ENCODE peak calls at places on chromosomes 3 and 15, in ten cellular contexts. One of them, this sample, is unnamed.

GRCh38 chr3:142210144-142210543 is 15.2 kb downstream of the GK5 start:
- DNase-seq in kidney glomerular epithelial cell: no peak
- DNase-seq in activated CD8-positive, alpha-beta memory T cell treated with anti-CD3 and anti-CD28 coated beads, Interleukin-2, amount 50 U/mL, for 48 hours: no peak
- DNase-seq in T-cell: no peak
- DNase-seq in GM10248: no peak
- DNase-seq in foreskin fibroblast: no peak
- DNase-seq in PC-9: no peak
- DNase-seq in mesenchymal stem cell: peak; percentile 30
- DNase-seq in EL: no peak
- DNase-seq in BJ: no peak
- DNase-seq in this sample: no peak

GRCh38 chr3:181694805-181695660 is 16.7 kb upstream of the SOX2 start:
- DNase-seq in EL: no peak
- DNase-seq in kidney glomerular epithelial cell: no peak
- DNase-seq in activated CD8-positive, alpha-beta memory T cell treated with anti-CD3 and anti-CD28 coated beads, Interleukin-2, amount 50 U/mL, for 48 hours: no peak
- DNase-seq in GM10248: no peak
- DNase-seq in mesenchymal stem cell: no peak
- DNase-seq in PC-9: no peak
- DNase-seq in foreskin fibroblast: no peak
- DNase-seq in T-cell: no peak
- DNase-seq in BJ: no peak
- DNase-seq in this sample: peak; percentile 33

GRCh38 chr15:68818671-68819450 is 1.8 kb downstream of the ANP32A start:
- DNase-seq in kidney glomerular epithelial cell: no peak
- DNase-seq in GM10248: peak; percentile 49
- DNase-seq in PC-9: no peak
- DNase-seq in BJ: no peak
- DNase-seq in mesenchymal stem cell: peak; percentile 59
- DNase-seq in foreskin fibroblast: peak; percentile 33
- DNase-seq in EL: peak; percentile 49
- DNase-seq in activated CD8-positive, alpha-beta memory T cell treated with anti-CD3 and anti-CD28 coated beads, Interleukin-2, amount 50 U/mL, for 48 hours: peak; percentile 75
- DNase-seq in T-cell: no peak
- DNase-seq in this sample: no peak

GRCh38 chr15:33084661-33085060 is 109.9 kb downstream of the FMN1 start:
- DNase-seq in mesenchymal stem cell: no peak
- DNase-seq in BJ: no peak
- DNase-seq in GM10248: no peak
- DNase-seq in EL: no peak
- DNase-seq in foreskin fibroblast: no peak
- DNase-seq in PC-9: no peak
- DNase-seq in kidney glomerular epithelial cell: no peak
- DNase-seq in T-cell: no peak
- DNase-seq in activated CD8-positive, alpha-beta memory T cell treated with anti-CD3 and anti-CD28 coated beads, Interleukin-2, amount 50 U/mL, for 48 hours: no peak
- DNase-seq in this sample: no peak

GRCh38 chr15:98289747-98290146 is 329.2 kb downstream of the ARRDC4 start:
- DNase-seq in foreskin fibroblast: no peak
- DNase-seq in kidney glomerular epithelial cell: no peak
- DNase-seq in mesenchymal stem cell: no peak
- DNase-seq in T-cell: no peak
- DNase-seq in BJ: no peak
- DNase-seq in GM10248: no peak
- DNase-seq in PC-9: no peak
- DNase-seq in EL: no peak
- DNase-seq in activated CD8-positive, alpha-beta memory T cell treated with anti-CD3 and anti-CD28 coated beads, Interleukin-2, amount 50 U/mL, for 48 hours: no peak
- DNase-seq in this sample: no peak

GRCh38 chr3:131795382-131796085 is 239.3 kb downstream of the CPNE4 start:
- DNase-seq in mesenchymal stem cell: peak; percentile 22
- DNase-seq in GM10248: no peak
- DNase-seq in activated CD8-positive, alpha-beta memory T cell treated with anti-CD3 and anti-CD28 coated beads, Interleukin-2, amount 50 U/mL, for 48 hours: no peak
- DNase-seq in PC-9: peak; percentile 47
- DNase-seq in BJ: no peak
- DNase-seq in kidney glomerular epithelial cell: peak; percentile 3
- DNase-seq in foreskin fibroblast: no peak
- DNase-seq in EL: peak; percentile 4
- DNase-seq in T-cell: no peak
- DNase-seq in this sample: peak; percentile 82

GRCh38 chr3:125003369-125003853 is 52.4 kb downstream of the HEG1 start:
- DNase-seq in activated CD8-positive, alpha-beta memory T cell treated with anti-CD3 and anti-CD28 coated beads, Interleukin-2, amount 50 U/mL, for 48 hours: no peak
- DNase-seq in PC-9: peak; percentile 63
- DNase-seq in GM10248: no peak
- DNase-seq in foreskin fibroblast: peak; percentile 57
- DNase-seq in BJ: no peak
- DNase-seq in EL: peak; percentile 37
- DNase-seq in kidney glomerular epithelial cell: peak; percentile 59
- DNase-seq in T-cell: no peak
- DNase-seq in mesenchymal stem cell: peak; percentile 67
- DNase-seq in this sample: peak; percentile 69

GRCh38 chr3:180351601-180352000 is 250.4 kb upstream of the TTC14 start:
- DNase-seq in EL: no peak
- DNase-seq in GM10248: no peak
- DNase-seq in activated CD8-positive, alpha-beta memory T cell treated with anti-CD3 and anti-CD28 coated beads, Interleukin-2, amount 50 U/mL, for 48 hours: no peak
- DNase-seq in foreskin fibroblast: no peak
- DNase-seq in T-cell: no peak
- DNase-seq in mesenchymal stem cell: no peak
- DNase-seq in kidney glomerular epithelial cell: no peak
- DNase-seq in BJ: no peak
- DNase-seq in PC-9: no peak
- DNase-seq in this sample: no peak

GRCh38 chr15:81909229-81910087 is 136.4 kb downstream of the MEX3B start:
- DNase-seq in T-cell: no peak
- DNase-seq in mesenchymal stem cell: no peak
- DNase-seq in activated CD8-positive, alpha-beta memory T cell treated with anti-CD3 and anti-CD28 coated beads, Interleukin-2, amount 50 U/mL, for 48 hours: no peak
- DNase-seq in GM10248: no peak
- DNase-seq in kidney glomerular epithelial cell: no peak
- DNase-seq in PC-9: no peak
- DNase-seq in foreskin fibroblast: no peak
- DNase-seq in BJ: no peak
- DNase-seq in EL: no peak
- DNase-seq in this sample: no peak

GRCh38 chr3:149398296-149398695 is 20.8 kb upstream of the TM4SF1 start:
- DNase-seq in T-cell: no peak
- DNase-seq in kidney glomerular epithelial cell: no peak
- DNase-seq in EL: no peak
- DNase-seq in GM10248: no peak
- DNase-seq in BJ: no peak
- DNase-seq in mesenchymal stem cell: no peak
- DNase-seq in foreskin fibroblast: no peak
- DNase-seq in PC-9: no peak
- DNase-seq in activated CD8-positive, alpha-beta memory T cell treated with anti-CD3 and anti-CD28 coated beads, Interleukin-2, amount 50 U/mL, for 48 hours: no peak
- DNase-seq in this sample: no peak

GRCh38 chr15:81189583-81190283 is 6.9 kb upstream of the IL16 start:
- DNase-seq in BJ: peak; percentile 98
- DNase-seq in activated CD8-positive, alpha-beta memory T cell treated with anti-CD3 and anti-CD28 coated beads, Interleukin-2, amount 50 U/mL, for 48 hours: no peak
- DNase-seq in T-cell: no peak
- DNase-seq in kidney glomerular epithelial cell: no peak
- DNase-seq in GM10248: no peak
- DNase-seq in mesenchymal stem cell: peak; percentile 36
- DNase-seq in foreskin fibroblast: peak; percentile 95
- DNase-seq in EL: peak; percentile 81
- DNase-seq in PC-9: no peak
- DNase-seq in this sample: peak; percentile 86